ENCODE peak calls at places on chromosome 10, in five cellular contexts. N is bronchial epithelial cell, K is uterus, P is AG09309, G is mammary epithelial cell. I is an unnamed sample.

GRCh38 chr10:1253476-1254353 is 197.5 kb downstream of the WDR37 start:
- DNase-seq in N (no peak), K (no peak), P (no peak), G (no peak), I (no peak)

GRCh38 chr10:102119417-102120141 is 589 bp downstream of the LDB1 start:
- DNase-seq in N (peak), K (peak), P (no peak), G (peak), I (no peak)

GRCh38 chr10:5588080-5588453 is 63.3 kb downstream of the CALML3 start:
- DNase-seq in N (no peak), K (no peak), P (no peak), G (no peak), I (no peak)

GRCh38 chr10:6924166-6924565 is 344.1 kb upstream of the PRKCQ start:
- DNase-seq in N (peak), K (no peak), P (no peak), G (peak), I (no peak)

GRCh38 chr10:16992611-16993119 is 136.9 kb downstream of the CUBN start:
- DNase-seq in N (no peak), K (no peak), P (peak), G (no peak), I (no peak)

GRCh38 chr10:77667426-77668324 is 30.1 kb upstream of the KCNMA1 start:
- DNase-seq in N (peak), K (no peak), P (no peak), G (no peak), I (no peak)

GRCh38 chr10:87750001-87750651 is 67.9 kb downstream of the ATAD1 start:
- DNase-seq in N (peak), K (peak), P (peak), G (no peak), I (no peak)

GRCh38 chr10:44946201-44946600 is 13.4 kb upstream of the RASSF4 start:
- DNase-seq in N (no peak), K (no peak), P (no peak), G (no peak), I (no peak)

GRCh38 chr10:30013684-30014246 is 45.6 kb downstream of the JCAD start:
- DNase-seq in N (no peak), K (peak), P (no peak), G (no peak), I (no peak)

GRCh38 chr10:116718058-116718457 is 24.3 kb downstream of the HSPA12A start:
- DNase-seq in N (no peak), K (no peak), P (no peak), G (no peak), I (no peak)

GRCh38 chr10:93413252-93413689 is 68.9 kb downstream of the MYOF start:
- DNase-seq in N (peak), K (no peak), P (no peak), G (no peak), I (no peak)

GRCh38 chr10:80464557-80465466 is 10.7 kb downstream of the TSPAN14 start:
- DNase-seq in N (no peak), K (peak), P (no peak), G (no peak), I (no peak)

GRCh38 chr10:12397147-12397896 is 48.0 kb downstream of the CAMK1D start:
- DNase-seq in N (no peak), K (no peak), P (no peak), G (no peak), I (no peak)

GRCh38 chr10:91552706-91553105 is 80.2 kb downstream of the PPP1R3C start:
- DNase-seq in N (peak), K (no peak), P (no peak), G (no peak), I (no peak)

GRCh38 chr10:73060738-73061635 is 35.7 kb downstream of the P4HA1 start:
- DNase-seq in N (peak), K (no peak), P (no peak), G (peak), I (no peak)

GRCh38 chr10:100006241-100006886 is 3.4 kb downstream of the DNMBP start:
- DNase-seq in N (peak), K (peak), P (peak), G (peak), I (no peak)

GRCh38 chr10:17059197-17059688 is 70.4 kb downstream of the CUBN start:
- DNase-seq in N (no peak), K (no peak), P (peak), G (peak), I (no peak)

GRCh38 chr10:104247513-104248146 is 7.1 kb upstream of the GSTO1 start:
- DNase-seq in N (no peak), K (no peak), P (no peak), G (no peak), I (no peak)

GRCh38 chr10:43817368-43817767 is 168.7 kb upstream of the ZNF32 start:
- DNase-seq in N (no peak), K (no peak), P (peak), G (no peak), I (no peak)

GRCh38 chr10:60618861-60619260 is 159.4 kb upstream of the CDK1 start:
- DNase-seq in N (no peak), K (no peak), P (no peak), G (no peak), I (no peak)
- TF ChIP-seq CTCF in N (no peak), K (no peak), P (peak), G (no peak), I (no peak)

DNA sequence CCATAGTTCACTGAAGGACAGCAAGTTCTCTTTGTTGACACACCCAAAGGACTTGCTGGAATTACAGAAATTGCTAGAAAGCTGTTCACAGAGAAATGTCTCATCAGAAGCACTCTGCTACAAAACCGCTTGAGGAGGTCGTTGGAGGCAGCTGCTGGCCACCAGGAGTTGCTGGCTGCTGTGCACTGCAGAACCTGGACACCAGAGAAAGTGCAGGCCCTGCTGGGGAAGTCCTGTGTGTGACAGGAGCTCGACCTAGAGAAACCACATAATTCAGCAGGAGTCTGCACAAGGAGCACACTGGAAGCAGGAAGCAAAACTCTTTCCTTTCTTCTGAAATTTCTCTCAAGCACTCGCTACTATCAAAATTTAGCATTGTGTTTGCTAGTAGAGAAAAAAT is 461.5 kb upstream of the GHITM start:
- DNase-seq in N (no peak), K (no peak), P (no peak), G (no peak), I (no peak)
- TF ChIP-seq CTCF in N (no peak), K (no peak), P (no peak), G (no peak), I (no peak)

DNA sequence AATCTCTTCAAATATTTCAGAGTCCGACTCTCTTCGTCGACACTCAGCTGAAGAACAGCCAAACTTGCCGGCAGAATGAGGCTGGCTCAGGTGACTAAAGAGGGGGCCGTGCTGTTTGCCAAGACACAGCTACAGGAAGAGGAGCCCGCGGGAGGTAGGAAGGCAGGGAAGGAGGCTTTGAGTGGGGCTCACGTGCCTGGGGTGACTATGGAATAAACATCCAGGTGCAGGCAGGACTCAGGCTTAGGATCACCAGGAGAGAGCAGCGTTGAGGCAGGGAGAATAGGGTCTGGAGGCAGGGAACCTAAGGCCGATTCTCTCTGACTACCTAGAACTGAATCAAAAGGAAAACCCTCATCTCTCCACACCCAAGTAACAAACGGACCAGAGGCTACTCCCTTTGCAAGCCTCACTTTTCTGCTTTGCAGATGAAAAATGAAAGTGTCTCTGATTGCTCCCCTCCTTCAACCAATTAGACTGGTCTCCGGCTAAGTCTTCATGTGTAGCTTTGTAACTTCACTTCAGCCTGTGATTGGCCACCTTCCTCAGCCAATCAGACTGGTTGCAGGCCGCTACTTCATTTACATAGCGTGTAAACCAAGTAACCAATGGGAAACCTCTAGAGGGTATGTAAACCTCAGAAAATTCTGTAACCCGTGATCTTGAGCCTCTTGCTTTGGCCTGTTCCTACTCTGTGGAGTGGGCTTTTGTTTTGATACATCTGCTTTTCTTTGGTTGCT is 19.7 kb upstream of the BNIP3 start:
- DNase-seq in N (peak), K (no peak), P (no peak), G (no peak), I (no peak)
- TF ChIP-seq CTCF in N (peak), K (no peak), P (no peak), G (peak), I (no peak)

GRCh38 chr10:124705817-124706461 is 38.2 kb downstream of the FAM53B start:
- DNase-seq in N (no peak), K (no peak), P (no peak), G (no peak), I (no peak)
- TF ChIP-seq CTCF in N (no peak), K (peak), P (no peak), G (no peak), I (no peak)

I was measured in mesothelial cell of epicardium.